ENCODE peak calls at places on chromosomes 11 and 22, in four cellular contexts. One of them, this sample, is unnamed.

GRCh38 chr11:61545341-61545740 is 35.5 kb downstream of the SYT7 start:
- DNase-seq in HepG2: no peak
- DNase-seq in GM12878: no peak
- DNase-seq in K562: peak; percentile 72
- DNase-seq in this sample: peak; percentile 83

GRCh38 chr11:17765381-17766359 is 31.1 kb downstream of the KCNC1 start:
- DNase-seq in GM12878: no peak
- DNase-seq in HepG2: no peak
- DNase-seq in K562: no peak
- DNase-seq in this sample: peak; percentile 17

GRCh38 chr11:85953491-85954143 is 98.4 kb downstream of the CCDC83 start:
- DNase-seq in HepG2: no peak
- DNase-seq in K562: peak; percentile 19
- DNase-seq in GM12878: no peak
- DNase-seq in this sample: no peak

GRCh38 chr11:129768356-129768755 is 47.3 kb upstream of the TMEM45B start:
- DNase-seq in K562: no peak
- DNase-seq in HepG2: peak; percentile 32
- DNase-seq in GM12878: no peak
- DNase-seq in this sample: no peak

GRCh38 chr22:25845985-25846745 is 104.2 kb downstream of the MYO18B start:
- DNase-seq in K562: no peak
- DNase-seq in HepG2: no peak
- DNase-seq in GM12878: no peak
- DNase-seq in this sample: no peak

GRCh38 chr11:114159320-114159719 is 99.8 kb downstream of the ZBTB16 start:
- DNase-seq in HepG2: no peak
- DNase-seq in K562: no peak
- DNase-seq in GM12878: no peak
- DNase-seq in this sample: no peak

GRCh38 chr11:45097721-45098493 is 48.5 kb upstream of the PRDM11 start:
- DNase-seq in K562: peak; percentile 79
- DNase-seq in GM12878: no peak
- DNase-seq in HepG2: no peak
- DNase-seq in this sample: no peak

GRCh38 chr22:45125198-45125597 is 38.5 kb upstream of the NUP50 start:
- DNase-seq in HepG2: no peak
- DNase-seq in K562: no peak
- DNase-seq in GM12878: no peak
- DNase-seq in this sample: no peak

GRCh38 chr11:100929377-100929776 is 200.2 kb downstream of the PGR start:
- DNase-seq in GM12878: no peak
- DNase-seq in K562: no peak
- DNase-seq in HepG2: no peak
- DNase-seq in this sample: no peak

GRCh38 chr11:65212226-65212801 is 30.6 kb downstream of the CAPN1 start:
- DNase-seq in K562: peak; percentile 38
- DNase-seq in HepG2: no peak
- DNase-seq in GM12878: no peak
- DNase-seq in this sample: no peak

GRCh38 chr11:46896719-46897406 is 21.5 kb downstream of the LRP4 start:
- DNase-seq in K562: no peak
- DNase-seq in HepG2: peak; percentile 52
- DNase-seq in GM12878: no peak
- DNase-seq in this sample: peak; percentile 58

GRCh38 chr11:119933164-119933563 is 204.2 kb upstream of the NECTIN1 start:
- DNase-seq in GM12878: no peak
- DNase-seq in K562: no peak
- DNase-seq in HepG2: no peak
- DNase-seq in this sample: no peak

GRCh38 chr22:22046370-22046769 is 63.8 kb upstream of the TOP3B start:
- DNase-seq in K562: no peak
- DNase-seq in GM12878: no peak
- DNase-seq in HepG2: no peak
- DNase-seq in this sample: no peak

GRCh38 chr11:67371549-67372231 is 1.7 kb downstream of the CLCF1 start:
- DNase-seq in HepG2: peak; percentile 34
- DNase-seq in GM12878: no peak
- DNase-seq in K562: peak; percentile 58
- DNase-seq in this sample: peak; percentile 72

GRCh38 chr11:115207166-115207591 is 297.0 kb downstream of the CADM1 start:
- DNase-seq in GM12878: no peak
- DNase-seq in K562: no peak
- DNase-seq in HepG2: peak; percentile 89
- DNase-seq in this sample: no peak

GRCh38 chr11:35412285-35412684 is 7.1 kb downstream of the SLC1A2 start:
- DNase-seq in GM12878: no peak
- DNase-seq in K562: peak; percentile 16
- DNase-seq in HepG2: no peak
- DNase-seq in this sample: peak; percentile 43

GRCh38 chr22:41222846-41223507 is 17.8 kb downstream of the CHADL start:
- DNase-seq in K562: no peak
- DNase-seq in GM12878: no peak
- DNase-seq in HepG2: no peak
- DNase-seq in this sample: no peak

GRCh38 chr11:118790357-118791014 is 478 bp downstream of the DDX6 start:
- DNase-seq in GM12878: peak; percentile 26
- DNase-seq in K562: no peak
- DNase-seq in HepG2: peak; percentile 59
- DNase-seq in this sample: peak; percentile 50

GRCh38 chr11:120057595-120058581 is 80.0 kb downstream of the TRIM29 start:
- DNase-seq in GM12878: no peak
- DNase-seq in HepG2: peak; percentile 5
- DNase-seq in K562: no peak
- DNase-seq in this sample: peak; percentile 5

GRCh38 chr11:26753738-26754504 is 32.1 kb upstream of the SLC5A12 start:
- DNase-seq in K562: peak; percentile 8
- DNase-seq in HepG2: peak; percentile 56
- DNase-seq in GM12878: no peak
- DNase-seq in this sample: peak; percentile 21
- TF ChIP-seq CHD4 in K562: no peak
- TF ChIP-seq CHD4 in HepG2: no peak
- TF ChIP-seq CHD4 in GM12878: no peak
- TF ChIP-seq CHD4 in this sample: no peak

DNA sequence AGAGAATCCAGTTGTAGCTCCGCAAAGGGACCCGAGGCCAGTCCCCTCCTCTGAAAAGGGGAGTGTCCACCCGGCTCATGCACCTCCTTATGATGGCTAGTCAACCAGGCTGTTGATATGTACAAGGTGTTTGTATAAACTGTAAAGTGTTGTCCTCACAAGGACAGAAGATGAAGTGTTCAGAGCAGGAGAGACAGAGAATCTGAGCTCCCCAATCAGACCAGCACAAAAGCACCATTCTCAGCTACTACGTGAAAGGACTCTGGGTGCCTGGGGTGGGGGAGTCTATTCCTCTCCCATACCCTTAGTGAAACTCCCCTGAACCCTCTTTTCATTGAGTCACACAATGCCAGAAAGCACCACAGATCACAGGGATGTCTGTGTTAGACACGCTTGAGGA is 49.4 kb downstream of the MN1 start:
- DNase-seq in HepG2: no peak
- DNase-seq in GM12878: no peak
- DNase-seq in K562: no peak
- DNase-seq in this sample: no peak
- TF ChIP-seq CHD4 in HepG2: no peak
- TF ChIP-seq CHD4 in GM12878: no peak
- TF ChIP-seq CHD4 in K562: no peak
- TF ChIP-seq CHD4 in this sample: no peak

GRCh38 chr22:42344391-42344861 is 74.0 kb upstream of the TCF20 start:
- DNase-seq in HepG2: no peak
- DNase-seq in K562: no peak
- DNase-seq in GM12878: no peak
- DNase-seq in this sample: no peak
- TF ChIP-seq CHD4 in HepG2: no peak
- TF ChIP-seq CHD4 in K562: no peak
- TF ChIP-seq CHD4 in GM12878: no peak
- TF ChIP-seq CHD4 in this sample: no peak

DNA sequence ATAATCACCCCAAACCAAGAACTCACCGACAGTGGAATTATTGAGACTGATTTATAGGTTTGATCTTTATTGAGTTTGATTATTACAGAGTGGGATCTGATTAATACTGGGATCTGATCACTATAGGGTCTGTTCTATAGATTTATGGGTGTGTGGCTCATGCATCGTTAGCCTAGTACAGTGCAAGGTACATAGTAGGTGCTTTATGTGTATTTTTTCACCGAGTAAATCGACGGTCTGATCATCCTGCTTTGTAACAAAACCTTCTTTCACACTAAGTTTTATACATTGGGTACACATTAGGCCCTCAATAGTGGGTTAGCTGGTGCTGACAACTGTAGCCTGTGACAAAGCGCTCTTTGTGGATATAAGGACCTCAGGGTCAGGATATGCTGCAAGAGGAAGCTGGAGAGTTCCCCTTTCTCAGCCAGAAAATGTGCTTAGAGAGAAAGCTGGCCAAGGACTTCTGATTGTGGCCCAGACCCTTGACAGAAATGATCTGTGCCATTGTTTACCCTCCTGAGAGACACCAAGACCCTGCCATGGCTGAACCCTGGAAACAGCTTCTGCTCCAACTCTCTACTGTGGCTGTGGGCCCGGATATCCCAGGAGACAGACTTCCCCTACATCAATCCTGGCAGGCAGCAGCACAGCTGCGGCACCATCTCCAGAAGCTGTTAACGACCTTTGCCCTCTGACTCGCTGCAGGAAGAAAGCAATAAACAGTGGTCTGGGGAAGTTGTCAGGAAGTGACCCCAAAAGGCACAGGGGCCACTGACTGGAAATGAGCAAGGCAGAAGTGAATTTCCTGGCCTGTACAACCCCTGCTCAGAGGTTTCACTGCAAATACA is 16.1 kb upstream of the TPP1 start:
- DNase-seq in GM12878: no peak
- DNase-seq in HepG2: peak; percentile 40
- DNase-seq in K562: no peak
- DNase-seq in this sample: no peak
- TF ChIP-seq CHD4 in GM12878: no peak
- TF ChIP-seq CHD4 in HepG2: no peak
- TF ChIP-seq CHD4 in K562: no peak
- TF ChIP-seq CHD4 in this sample: no peak

This sample was measured in A549.